ENCODE peak calls at places on chromosomes 7 and 10, in eight cellular contexts. O is CD8-positive, alpha-beta memory T cell; Q is cardiac muscle cell; E is CD8-positive, alpha-beta T cell; Z is Peyer's patch; R is heart right ventricle; F is MM.1S; B is SK-N-SH. U is an unnamed sample. For H3K4me1, the result is how much of the 10 kb centered on the place peaks cover.

GRCh38 chr10:116521424-116522305 is 24.1 kb upstream of the PNLIP start:
- DNase-seq in O (no peak), Z (no peak), E (no peak), R (no peak), B (peak), Q (peak), F (peak), U (peak)

GRCh38 chr7:120742370-120742769 is 115.6 kb downstream of the TSPAN12 start:
- DNase-seq in Q (no peak), F (no peak), R (no peak), O (no peak), Z (no peak), B (no peak), E (no peak), U (peak)

GRCh38 chr7:21941570-21942224 is 4.0 kb downstream of the CDCA7L start:
- DNase-seq in R (no peak), Z (peak), B (peak), O (no peak), F (no peak), E (no peak), Q (peak), U (no peak)

GRCh38 chr7:81688622-81689411 is 81.0 kb downstream of the HGF start:
- DNase-seq in B (no peak), R (no peak), O (no peak), E (no peak), Q (no peak), F (no peak), Z (no peak), U (no peak)

GRCh38 chr10:17454181-17454800 is at the start of gene ST8SIA6:
- DNase-seq in F (peak), E (peak), R (peak), O (peak), Z (no peak), B (peak), Q (peak), U (no peak)

GRCh38 chr7:36949711-36950600 is 225.7 kb upstream of the AOAH start:
- DNase-seq in B (no peak), F (no peak), E (no peak), R (no peak), O (no peak), Z (no peak), Q (peak), U (peak)

GRCh38 chr7:36487756-36488336 is 98.2 kb downstream of the ANLN start:
- DNase-seq in Q (peak), O (peak), Z (no peak), B (peak), R (no peak), F (peak), E (no peak), U (peak)

GRCh38 chr10:11344081-11344480 is 267.4 kb downstream of the USP6NL start:
- DNase-seq in E (no peak), F (no peak), Z (peak), Q (no peak), B (no peak), R (no peak), O (no peak), U (no peak)

GRCh38 chr10:54947605-54948004 is 146.6 kb upstream of the PCDH15 start:
- DNase-seq in Z (no peak), E (no peak), F (no peak), Q (no peak), B (no peak), R (no peak), O (no peak), U (no peak)

GRCh38 chr7:65307651-65308299 is 65.9 kb upstream of the ZNF92 start:
- DNase-seq in Q (peak), O (peak), Z (peak), F (peak), E (peak), B (peak), R (no peak), U (peak)

GRCh38 chr7:69109131-69109740 is 489.0 kb upstream of the AUTS2 start:
- DNase-seq in E (no peak), R (no peak), B (no peak), O (no peak), Q (no peak), F (no peak), Z (no peak), U (no peak)

GRCh38 chr7:142025896-142026295 is 30.2 kb downstream of the MGAM start:
- DNase-seq in R (no peak), O (no peak), F (no peak), Z (no peak), B (no peak), E (no peak), Q (no peak), U (no peak)

GRCh38 chr10:93941603-93942002 is 47.8 kb downstream of the SLC35G1 start:
- DNase-seq in F (no peak), Z (no peak), Q (no peak), O (no peak), E (no peak), R (no peak), B (no peak), U (no peak)

GRCh38 chr7:112433289-112433688 is 17.0 kb upstream of the IFRD1 start:
- DNase-seq in R (no peak), E (no peak), O (no peak), Q (no peak), B (no peak), Z (no peak), F (peak), U (no peak)

GRCh38 chr7:135757719-135758411 is 9.3 kb upstream of the FAM180A start:
- DNase-seq in Q (peak), O (no peak), Z (no peak), E (no peak), R (no peak), B (no peak), F (no peak), U (peak)

GRCh38 chr10:113447278-113447677 is 105.6 kb upstream of the HABP2 start:
- DNase-seq in R (no peak), F (no peak), Z (no peak), B (no peak), Q (no peak), E (no peak), O (no peak), U (no peak)

GRCh38 chr10:7932301-7933036 is 114.2 kb downstream of the TAF3 start:
- DNase-seq in F (no peak), Z (no peak), R (no peak), O (no peak), Q (peak), E (no peak), B (no peak), U (no peak)

GRCh38 chr10:9052767-9053166 is 998.3 kb downstream of the GATA3 start:
- DNase-seq in R (no peak), E (no peak), Q (no peak), O (no peak), Z (no peak), F (peak), B (no peak), U (no peak)

GRCh38 chr7:1024331-1024761 is 20.0 kb upstream of the GPR146 start:
- DNase-seq in F (peak), Q (no peak), Z (peak), E (no peak), O (no peak), B (no peak), R (no peak), U (no peak)

GRCh38 chr10:94403823-94404228 is 1.5 kb downstream of the TBC1D12 start:
- DNase-seq in B (peak), Z (no peak), R (no peak), F (no peak), O (no peak), E (no peak), Q (no peak), U (no peak)

GRCh38 chr7:114273218-114273617 is 141.4 kb upstream of the FOXP2 start:
- DNase-seq in Z (no peak), O (no peak), E (no peak), R (no peak), F (no peak), Q (no peak), B (no peak), U (no peak)

GRCh38 chr7:130793855-130794618 is 60.0 kb upstream of the KLF14 start:
- DNase-seq in E (no peak), F (no peak), Q (peak), R (no peak), B (no peak), Z (no peak), O (no peak), U (no peak)

GRCh38 chr10:62651341-62651740 is 153.2 kb upstream of the ADO start:
- DNase-seq in E (no peak), R (no peak), Z (no peak), O (no peak), Q (no peak), F (no peak), B (no peak), U (no peak)

GRCh38 chr10:94279835-94280709 is 82.7 kb downstream of the NOC3L start:
- DNase-seq in E (peak), O (peak), F (peak), R (peak), Z (peak), Q (peak), B (peak), U (peak)

GRCh38 chr7:6271694-6272371 is 591 bp downstream of the CYTH3 start:
- DNase-seq in R (peak), O (peak), Z (peak), F (no peak), Q (no peak), B (no peak), E (peak), U (peak)

GRCh38 chr10:2979267-2979660 is 88.1 kb upstream of the PFKP start:
- DNase-seq in Q (peak), O (no peak), E (no peak), B (no peak), Z (no peak), F (no peak), R (no peak), U (no peak)

GRCh38 chr10:2978574-2979266 is 88.6 kb upstream of the PFKP start:
- DNase-seq in O (no peak), R (no peak), B (no peak), F (no peak), E (no peak), Q (no peak), Z (no peak), U (no peak)

GRCh38 chr10:2980116-2980515 is 87.2 kb upstream of the PFKP start:
- DNase-seq in F (no peak), O (no peak), B (no peak), Q (no peak), Z (no peak), E (no peak), R (no peak), U (no peak)

GRCh38 chr10:2980791-2981360 is 86.5 kb upstream of the PFKP start:
- DNase-seq in E (no peak), O (no peak), F (no peak), Q (peak), Z (no peak), R (no peak), B (no peak), U (no peak)

GRCh38 chr10:2978111-2978510 is 89.2 kb upstream of the PFKP start:
- DNase-seq in Z (no peak), O (no peak), R (no peak), E (no peak), F (no peak), B (peak), Q (peak), U (peak)
- H3K4me3 ChIP-seq in Z (no peak), O (no peak), R (no peak), E (no peak), F (no peak), B (no peak), Q (no peak), U (no peak)

DNA sequence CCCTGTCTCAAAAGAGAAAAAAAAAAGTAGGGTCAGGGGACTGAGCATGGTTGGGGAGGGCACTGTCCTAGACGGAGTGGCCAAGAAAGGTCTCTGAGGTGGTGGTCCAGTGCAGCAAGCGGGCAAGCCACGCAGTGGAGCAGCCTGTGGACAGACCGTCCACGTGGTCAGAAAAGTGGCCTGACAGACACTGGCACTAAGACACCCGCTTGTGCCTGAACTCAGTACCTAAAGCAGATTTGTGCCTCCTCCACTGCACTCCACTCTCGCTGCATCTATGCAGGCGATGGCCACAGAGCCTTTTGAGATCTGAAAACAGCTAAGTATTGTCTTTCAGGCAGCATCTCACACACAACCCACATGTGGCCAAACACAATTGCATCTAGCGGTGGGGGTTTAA is 8.8 kb downstream of the ASB10 start:
- DNase-seq in Q (no peak), Z (no peak), E (no peak), F (no peak), B (peak), O (no peak), R (no peak), U (no peak)
- H3K4me1 ChIP-seq in Q (under half), Z (under half), E (under half), F (under half), B (under half), O (under half), R (under half), U (under half)

GRCh38 chr10:132993271-132994260 is 51.2 kb upstream of the CFAP46 start:
- DNase-seq in R (peak), Q (no peak), E (no peak), O (no peak), F (no peak), B (no peak), Z (no peak), U (no peak)

GRCh38 chr10:132994371-132994796 is 52.0 kb upstream of the CFAP46 start:
- DNase-seq in E (no peak), F (no peak), R (peak), O (no peak), Z (no peak), Q (peak), B (no peak), U (no peak)

GRCh38 chr10:132995909-132996602 is 53.7 kb upstream of the CFAP46 start:
- DNase-seq in O (no peak), R (peak), F (no peak), B (no peak), Q (no peak), Z (no peak), E (no peak), U (no peak)

GRCh38 chr10:132996603-132997343 is 54.4 kb upstream of the CFAP46 start:
- DNase-seq in O (no peak), Q (no peak), R (peak), Z (no peak), F (no peak), B (peak), E (no peak), U (no peak)

GRCh38 chr10:132994811-132995210 is 52.4 kb upstream of the CFAP46 start:
- DNase-seq in O (no peak), F (no peak), R (peak), E (no peak), B (no peak), Z (no peak), Q (no peak), U (no peak)
- H3K4me3 ChIP-seq in O (no peak), F (no peak), R (no peak), E (no peak), B (no peak), Z (peak), Q (no peak), U (no peak)

DNA sequence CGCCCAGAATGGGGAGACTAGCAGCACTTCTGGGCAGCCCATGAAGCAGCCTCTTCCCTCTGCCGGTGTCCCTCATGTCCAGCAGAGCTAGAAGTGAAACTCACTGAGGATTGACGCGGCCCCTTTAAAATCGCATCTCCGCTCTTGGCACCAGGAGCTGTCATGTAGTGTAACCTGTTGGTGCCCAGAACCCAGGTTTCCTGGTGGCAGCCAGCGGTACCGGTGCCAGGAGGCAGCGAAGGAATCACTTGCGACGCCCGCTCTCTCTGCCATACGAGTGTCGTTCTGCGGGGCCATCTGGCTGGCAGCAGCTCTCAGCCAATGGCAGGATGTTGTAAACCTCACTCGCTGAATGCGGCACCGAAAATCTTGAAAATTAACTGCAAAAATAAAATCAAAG is 82.7 kb downstream of the CUX1 start:
- DNase-seq in E (no peak), R (peak), O (no peak), B (peak), Z (no peak), F (no peak), Q (no peak), U (no peak)
- H3K4me1 ChIP-seq in E (under half), R (half or more), O (under half), B (under half), Z (under half), F (under half), Q (under half), U (under half)

GRCh38 chr7:84533209-84533608 is 338.6 kb upstream of the SEMA3A start:
- DNase-seq in R (no peak), B (no peak), O (no peak), F (no peak), Z (no peak), E (no peak), Q (no peak), U (no peak)
- H3K4me3 ChIP-seq in R (no peak), B (no peak), O (no peak), F (no peak), Z (no peak), E (no peak), Q (no peak), U (no peak)

GRCh38 chr10:30313579-30314376 is 35.3 kb downstream of the MTPAP start:
- DNase-seq in Q (peak), O (no peak), B (peak), Z (no peak), E (no peak), R (no peak), F (no peak), U (no peak)
- H3K4me1 ChIP-seq in Q (under half), O (under half), B (under half), Z (under half), E (under half), R (under half), F (under half), U (under half)